ENCODE peak calls at places on chromosomes 7 and 10, in four cellular contexts. I is suprapubic skin, C is heart left ventricle, M is endothelial cell of umbilical vein. N is an unnamed sample.

GRCh38 chr7:9870674-9871073 is 1103.0 kb upstream of the PHF14 start:
- DNase-seq in M (no peak), I (no peak), C (no peak), N (no peak)

GRCh38 chr7:157813741-157814661 is 477.2 kb downstream of the DNAJB6 start:
- DNase-seq in C (peak; percentile 57), M (no peak), I (no peak), N (no peak)

GRCh38 chr10:111222961-111223360 is 146.1 kb downstream of the ADRA2A start:
- DNase-seq in C (no peak), M (no peak), I (no peak), N (no peak)

GRCh38 chr7:87341441-87341840 is 4.0 kb upstream of the CROT start:
- DNase-seq in M (no peak), C (no peak), I (no peak), N (no peak)

GRCh38 chr7:69182596-69183467 is 415.4 kb upstream of the AUTS2 start:
- DNase-seq in I (no peak), C (no peak), M (no peak), N (no peak)

GRCh38 chr7:33091111-33091531 is 18.1 kb downstream of the RP9 start:
- DNase-seq in M (no peak), I (no peak), C (no peak), N (no peak)

GRCh38 chr10:49207113-49207512 is 18.9 kb upstream of the TMEM273 start:
- DNase-seq in I (no peak), M (no peak), C (no peak), N (no peak)

GRCh38 chr10:13658864-13659685 is 72.3 kb downstream of the PRPF18 start:
- DNase-seq in I (no peak), M (peak; percentile 30), C (peak; percentile 80), N (no peak)

GRCh38 chr7:108299251-108300014 is 156.8 kb downstream of the NRCAM start:
- DNase-seq in C (no peak), M (peak; percentile 54), I (no peak), N (no peak)

GRCh38 chr7:28096713-28097112 is 83.9 kb downstream of the JAZF1 start:
- DNase-seq in C (no peak), M (peak; percentile 71), I (no peak), N (peak; percentile 79)

GRCh38 chr7:122919643-122920181 is 33.5 kb upstream of the CADPS2 start:
- DNase-seq in C (no peak), M (no peak), I (no peak), N (no peak)
- TF ChIP-seq CTCF in C (no peak), M (no peak), I (no peak), N (no peak)

DNA sequence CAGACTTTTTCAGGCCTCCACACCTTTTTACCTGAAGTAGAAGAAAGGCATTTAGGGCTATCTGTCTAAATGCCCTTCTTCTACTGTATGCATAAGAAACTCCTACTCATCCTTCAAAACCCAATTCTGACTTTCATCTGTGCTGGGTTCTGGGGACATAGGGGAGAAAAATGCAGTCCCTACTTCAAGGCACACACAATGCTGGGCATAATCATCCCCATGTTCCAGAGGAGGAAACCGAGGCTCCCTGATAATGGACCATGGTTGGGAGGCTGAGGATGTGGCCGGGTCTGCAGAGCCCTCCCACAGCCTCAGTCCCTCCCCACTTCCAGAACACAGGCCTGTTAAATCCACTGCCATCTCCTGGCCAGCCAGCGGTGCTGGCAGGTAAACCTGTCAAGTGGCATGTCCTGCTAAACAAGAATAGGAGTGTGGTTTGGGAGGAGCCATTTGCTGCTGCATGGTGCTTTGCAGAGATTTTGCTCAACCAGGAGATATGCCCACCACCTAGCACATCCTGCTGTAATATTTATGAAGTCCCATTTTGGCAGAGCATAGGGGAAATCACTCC is 32.0 kb downstream of the GRID1 start:
- DNase-seq in C (no peak), I (no peak), M (no peak), N (peak; percentile 43)
- TF ChIP-seq CTCF in C (no peak), I (no peak), M (no peak), N (no peak)

GRCh38 chr10:117477961-117478670 is 64.4 kb upstream of the EMX2 start:
- DNase-seq in I (no peak), M (peak; percentile 44), C (no peak), N (peak; percentile 88)
- TF ChIP-seq CTCF in I (no peak), M (peak; percentile 18), C (no peak), N (no peak)

GRCh38 chr7:102322202-102322715 is 34.0 kb downstream of the SPDYE6 start:
- DNase-seq in M (no peak), I (no peak), C (no peak), N (no peak)
- TF ChIP-seq CTCF in M (no peak), I (no peak), C (no peak), N (no peak)